ENCODE peak calls at places on chromosomes 11 and 22, in four cellular contexts. Q is sigmoid colon, J is PC-3, W is DND-41. M is an unnamed sample.

GRCh38 chr11:69918231-69918937 is 99.2 kb upstream of the FGF3 start:
- DNase-seq in W (no peak), J (no peak), Q (peak; percentile 54), M (no peak)

GRCh38 chr11:71354394-71355105 is 93.6 kb downstream of the DHCR7 start:
- DNase-seq in J (no peak), Q (no peak), W (no peak), M (no peak)

GRCh38 chr11:123562166-123562565 is 92.3 kb downstream of the SCN3B start:
- DNase-seq in Q (no peak), J (no peak), W (no peak), M (no peak)

GRCh38 chr11:101442936-101443521 is 140.8 kb downstream of the TRPC6 start:
- DNase-seq in W (no peak), Q (no peak), J (no peak), M (no peak)

GRCh38 chr22:41846268-41847002 is 13.5 kb downstream of the SREBF2 start:
- DNase-seq in J (no peak), Q (no peak), W (no peak), M (no peak)

GRCh38 chr11:131584694-131585592 is 214.5 kb downstream of the NTM start:
- DNase-seq in W (peak; percentile 42), J (no peak), Q (no peak), M (no peak)

GRCh38 chr11:31645747-31646146 is 136.2 kb downstream of the ELP4 start:
- DNase-seq in Q (no peak), W (no peak), J (peak; percentile 86), M (no peak)

GRCh38 chr11:61777234-61778090 is 14.9 kb downstream of the TMEM258 start:
- DNase-seq in W (no peak), J (no peak), Q (no peak), M (peak; percentile 41)

GRCh38 chr22:35258144-35258988 is 1.1 kb downstream of the HMGXB4 start:
- DNase-seq in J (peak; percentile 25), W (no peak), Q (no peak), M (no peak)

GRCh38 chr22:38474003-38474607 is 6.2 kb downstream of the KDELR3 start:
- DNase-seq in W (no peak), J (no peak), Q (no peak), M (no peak)

GRCh38 chr22:21961127-21961867 is 8.6 kb upstream of the PPM1F start:
- DNase-seq in Q (no peak), J (no peak), W (no peak), M (no peak)

GRCh38 chr22:21960200-21961126 is 7.8 kb upstream of the PPM1F start:
- DNase-seq in W (no peak), Q (no peak), J (no peak), M (no peak)

GRCh38 chr22:21961886-21962654 is 9.4 kb upstream of the PPM1F start:
- DNase-seq in Q (no peak), J (peak; percentile 65), W (no peak), M (no peak)

GRCh38 chr22:21959274-21960074 is 6.8 kb upstream of the PPM1F start:
- DNase-seq in W (no peak), Q (no peak), J (no peak), M (no peak)

DNA sequence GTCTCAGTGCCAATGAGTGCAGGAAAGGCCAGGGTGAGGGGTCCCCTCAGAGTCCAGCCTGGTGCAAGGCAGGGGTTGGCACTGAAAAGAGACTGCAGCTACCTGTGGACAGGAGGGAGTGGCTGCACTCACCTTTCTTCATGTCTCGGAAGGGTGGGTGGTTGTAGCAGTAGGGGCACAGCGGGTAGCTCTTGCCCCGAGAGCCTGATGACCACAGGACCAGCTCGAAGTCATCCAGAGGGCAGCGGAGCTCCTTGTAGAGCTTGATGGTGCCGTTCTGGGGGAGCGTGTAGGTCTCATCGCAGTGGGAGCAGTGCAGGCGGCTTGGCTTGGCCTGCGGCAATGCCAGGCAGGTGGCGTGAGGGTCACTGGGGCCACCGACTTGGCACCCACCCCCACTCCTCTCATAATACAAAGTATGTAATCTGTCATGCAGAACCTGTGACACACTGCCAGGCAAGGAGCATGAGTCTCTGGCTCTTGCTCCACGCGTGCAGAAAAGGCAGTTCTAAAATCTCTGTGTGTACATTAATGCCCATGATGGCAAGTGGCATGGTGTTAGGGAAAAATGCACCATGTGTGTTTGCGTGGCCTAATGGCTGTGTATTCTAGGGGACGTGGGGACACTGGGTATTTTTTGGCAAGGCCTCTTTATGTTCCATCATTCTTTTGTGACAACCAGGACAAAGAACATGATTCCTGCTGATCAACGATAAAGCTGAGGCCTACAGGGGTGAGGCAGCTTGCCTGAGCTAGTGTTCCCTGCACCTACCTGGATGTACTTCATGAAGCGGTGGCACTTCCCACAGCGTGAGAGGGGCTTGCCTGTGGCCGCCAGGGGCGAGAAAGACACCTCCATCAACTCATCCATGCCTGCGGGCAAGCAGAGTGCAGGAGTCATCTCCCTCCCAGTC is 6.0 kb upstream of the PPM1F start:
- DNase-seq in J (no peak), Q (no peak), W (no peak), M (no peak)
- H3K9me3 ChIP-seq in J (no peaks in the 10 kb centered on the region), Q (no peaks in the 10 kb centered on the region), W (no peaks in the 10 kb centered on the region), M (no peaks in the 10 kb centered on the region)

GRCh38 chr11:68432874-68433273 is 27.7 kb upstream of the PPP6R3 start:
- DNase-seq in Q (no peak), W (no peak), J (no peak), M (no peak)
- H3K4me1 ChIP-seq in Q (peaks cover 7% of the 10 kb centered on the region), W (no peaks in the 10 kb centered on the region), J (peaks cover 22% of the 10 kb centered on the region), M (no peaks in the 10 kb centered on the region)

GRCh38 chr11:76190376-76190775 is 15.9 kb downstream of the WNT11 start:
- DNase-seq in J (no peak), Q (no peak), W (no peak), M (no peak)

GRCh38 chr11:76196849-76197248 is 9.5 kb downstream of the WNT11 start:
- DNase-seq in J (no peak), Q (no peak), W (no peak), M (no peak)

GRCh38 chr11:76189682-76190081 is 16.6 kb downstream of the WNT11 start:
- DNase-seq in J (no peak), W (no peak), Q (no peak), M (no peak)

GRCh38 chr11:76194872-76195668 is 11.2 kb downstream of the WNT11 start:
- DNase-seq in Q (no peak), W (no peak), J (no peak), M (no peak)

GRCh38 chr11:76193219-76193618 is 13.1 kb downstream of the WNT11 start:
- DNase-seq in J (no peak), W (no peak), Q (no peak), M (no peak)
- H3K4me3 ChIP-seq in J (no peak overlapping the region), W (no peak overlapping the region), Q (no peak overlapping the region), M (no peak overlapping the region)

GRCh38 chr11:50247309-50247874 is 214.7 kb downstream of the OR4C45 start:
- DNase-seq in W (no peak), J (no peak), Q (peak; percentile 56), M (no peak)

GRCh38 chr11:50246699-50247098 is 214.0 kb downstream of the OR4C45 start:
- DNase-seq in Q (no peak), J (no peak), W (no peak), M (no peak)

GRCh38 chr11:50246183-50246582 is 213.5 kb downstream of the OR4C45 start:
- DNase-seq in Q (no peak), W (no peak), J (no peak), M (no peak)
- H3K9me3 ChIP-seq in Q (no peaks in the 10 kb centered on the region), W (peaks cover 5% of the 10 kb centered on the region), J (no peaks in the 10 kb centered on the region), M (no peaks in the 10 kb centered on the region)

GRCh38 chr11:12677131-12677530 is 2.9 kb downstream of the TEAD1 start:
- DNase-seq in J (no peak), Q (no peak), W (no peak), M (no peak)
- H3K4me1 ChIP-seq in J (peaks cover 41% of the 10 kb centered on the region), Q (peaks cover 54% of the 10 kb centered on the region), W (no peaks in the 10 kb centered on the region), M (peaks cover 14% of the 10 kb centered on the region)

GRCh38 chr11:114447892-114448291 is 8.6 kb downstream of the REXO2 start:
- DNase-seq in W (no peak), J (no peak), Q (no peak), M (no peak)

GRCh38 chr11:114447444-114447843 is 8.2 kb downstream of the REXO2 start:
- DNase-seq in W (no peak), Q (no peak), J (no peak), M (no peak)

GRCh38 chr11:114448749-114449484 is 9.7 kb downstream of the REXO2 start:
- DNase-seq in W (no peak), Q (no peak), J (peak; percentile 46), M (no peak)
- H3K4me3 ChIP-seq in W (no peak overlapping the region), Q (no peak overlapping the region), J (no peak overlapping the region), M (no peak overlapping the region)

DNA sequence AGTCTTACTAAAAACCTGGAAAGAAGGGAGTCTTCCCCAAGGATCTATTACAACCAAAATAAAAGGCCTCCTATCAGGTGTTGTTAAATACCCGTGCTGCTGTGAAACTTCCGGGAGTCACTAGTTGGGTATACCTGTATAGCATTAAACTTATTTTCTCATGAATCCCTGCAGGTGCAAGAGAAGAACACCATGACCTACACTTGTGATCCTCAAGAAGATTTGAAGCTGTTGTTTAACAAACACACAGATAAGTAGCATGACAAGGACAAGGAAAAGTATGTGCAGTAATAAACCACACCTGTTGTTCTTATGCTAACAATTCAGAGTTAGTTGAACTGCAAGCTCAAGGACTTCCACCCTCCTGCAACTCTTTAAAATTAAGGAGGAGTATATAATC is 12.0 kb downstream of the OR4C45 start:
- DNase-seq in Q (no peak), W (no peak), J (no peak), M (no peak)
- H3K9me3 ChIP-seq in Q (no peaks in the 10 kb centered on the region), W (no peaks in the 10 kb centered on the region), J (no peaks in the 10 kb centered on the region), M (no peaks in the 10 kb centered on the region)